ENCODE peak calls at places on chromosomes 16 and 17, in nine cellular contexts. D is CD8-positive, alpha-beta memory T cell; I is PC-3; H is SJSA1; T is small intestine; Q is endothelial cell of umbilical vein; B is GM23338; E is heart left ventricle; U is breast epithelium. F is an unnamed sample.
A peak's percentile ranks its signal among the peaks of the same experiment; 100 is the strongest.

GRCh38 chr17:63369233-63369632 is 76.9 kb downstream of the CYB561 start:
- DNase-seq in D (no peak), I (no peak), H (no peak), T (no peak), Q (no peak), B (no peak), E (no peak), U (no peak), F (no peak)

GRCh38 chr17:9272506-9272905 is 251.2 kb downstream of the NTN1 start:
- DNase-seq in D (no peak), I (no peak), H (no peak), T (no peak), Q (no peak), B (no peak), E (no peak), U (no peak), F (no peak)

GRCh38 chr17:1865252-1866037 is 35.6 kb downstream of the RPA1 start:
- DNase-seq in D (peak; percentile 63), I (peak; percentile 64), H (peak; percentile 22), T (peak; percentile 71), Q (peak; percentile 37), B (peak; percentile 69), E (no peak), U (no peak), F (peak; percentile 42)

GRCh38 chr16:50822671-50823070 is 80.8 kb downstream of the CYLD start:
- DNase-seq in D (no peak), I (no peak), H (no peak), T (no peak), Q (no peak), B (no peak), E (no peak), U (no peak), F (no peak)

GRCh38 chr17:64767269-64767997 is 105.3 kb upstream of the SMURF2 start:
- DNase-seq in D (no peak), I (no peak), H (no peak), T (no peak), Q (no peak), B (no peak), E (no peak), U (no peak), F (no peak)

GRCh38 chr17:61072648-61073047 is 327.0 kb upstream of the TBX2 start:
- DNase-seq in D (no peak), I (no peak), H (no peak), T (no peak), Q (no peak), B (peak; percentile 4), E (no peak), U (no peak), F (no peak)

GRCh38 chr16:5504028-5504758 is 406.6 kb upstream of the EEF2KMT start:
- DNase-seq in D (no peak), I (no peak), H (no peak), T (no peak), Q (no peak), B (no peak), E (peak; percentile 31), U (peak; percentile 48), F (no peak)

GRCh38 chr16:57999971-58000705 is at the start of gene ZNF319:
- DNase-seq in D (peak; percentile 51), I (no peak), H (peak; percentile 24), T (peak; percentile 16), Q (no peak), B (peak; percentile 44), E (no peak), U (no peak), F (no peak)

GRCh38 chr17:31673076-31673475 is 186.0 kb downstream of the COPRS start:
- DNase-seq in D (no peak), I (no peak), H (no peak), T (no peak), Q (no peak), B (no peak), E (no peak), U (no peak), F (no peak)

GRCh38 chr17:31674717-31675349 is 184.2 kb downstream of the COPRS start:
- DNase-seq in D (no peak), I (peak; percentile 75), H (no peak), T (no peak), Q (no peak), B (no peak), E (no peak), U (no peak), F (no peak)

GRCh38 chr17:31677036-31677435 is 182.0 kb downstream of the COPRS start:
- DNase-seq in D (no peak), I (no peak), H (no peak), T (no peak), Q (no peak), B (no peak), E (no peak), U (no peak), F (no peak)

GRCh38 chr17:31674305-31674704 is 184.7 kb downstream of the COPRS start:
- DNase-seq in D (no peak), I (peak; percentile 34), H (peak; percentile 30), T (no peak), Q (no peak), B (no peak), E (no peak), U (no peak), F (no peak)

DNA sequence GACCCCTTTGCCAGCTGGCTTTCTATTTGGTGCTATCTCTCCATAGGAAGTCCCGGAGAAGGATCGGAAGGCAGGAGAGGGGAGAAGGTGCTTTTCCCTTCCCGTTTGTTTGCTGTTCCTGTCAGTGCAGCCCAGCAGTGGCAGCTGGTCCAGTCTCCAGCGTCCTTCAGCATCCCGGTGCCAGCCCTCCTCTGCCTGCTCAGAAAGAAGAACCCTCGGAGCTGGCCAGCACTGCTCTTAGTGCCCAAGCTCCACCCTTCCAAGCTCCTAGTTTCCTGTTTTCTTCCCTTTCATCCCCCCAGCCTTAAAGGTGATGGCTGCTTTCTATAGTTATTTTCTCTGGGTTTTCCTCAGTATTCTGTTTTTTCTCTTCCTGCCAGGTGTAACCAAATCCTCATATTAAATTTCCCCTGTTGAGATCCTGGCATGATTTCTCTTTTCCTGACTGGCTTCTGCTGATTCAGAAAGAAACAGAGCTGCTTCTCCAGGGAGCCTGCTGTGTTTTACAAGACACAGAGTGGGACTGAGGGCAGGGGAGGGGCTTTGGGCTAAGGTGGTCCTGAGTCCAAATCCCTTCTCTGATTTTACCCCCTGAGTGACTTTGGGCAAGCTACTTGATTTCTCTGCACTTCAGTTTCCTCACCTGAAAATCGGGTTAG is 186.8 kb downstream of the COPRS start:
- DNase-seq in D (no peak), I (no peak), H (no peak), T (no peak), Q (no peak), B (no peak), E (no peak), U (no peak), F (no peak)
- H3K27ac ChIP-seq in D (no peak overlapping the region), I (no peak overlapping the region), H (no peak overlapping the region), T (no peak overlapping the region), Q (no peak overlapping the region), B (no peak overlapping the region), E (no peak overlapping the region), U (no peak overlapping the region), F (no peak overlapping the region)

GRCh38 chr17:44903012-44903685 is 3.9 kb upstream of the EFTUD2 start:
- DNase-seq in D (no peak), I (no peak), H (no peak), T (peak; percentile 50), Q (no peak), B (no peak), E (no peak), U (no peak), F (no peak)
- H3K4me1 ChIP-seq in D (peaks cover 12% of the 10 kb centered on the region), I (peaks cover 46% of the 10 kb centered on the region), H (peaks cover 69% of the 10 kb centered on the region), T (no peaks in the 10 kb centered on the region), Q (peaks cover 54% of the 10 kb centered on the region), B (peaks cover 10% of the 10 kb centered on the region), E (peaks cover 10% of the 10 kb centered on the region), U (no peaks in the 10 kb centered on the region), F (peaks cover 6% of the 10 kb centered on the region)

DNA sequence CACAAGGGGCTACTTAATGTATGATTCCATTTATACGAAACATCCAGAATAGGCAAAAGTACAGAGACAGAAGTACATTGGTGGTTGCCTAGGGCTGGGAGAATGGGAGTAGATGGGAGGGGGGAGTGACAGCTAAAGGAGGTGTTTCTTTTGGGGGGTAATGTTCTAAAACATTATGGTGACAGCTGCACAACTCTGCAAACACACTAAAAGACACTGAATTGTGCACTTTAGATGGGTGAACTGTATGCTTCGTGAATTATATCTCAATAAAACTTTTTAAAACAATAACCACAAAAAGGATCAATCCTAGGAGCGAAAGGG is 661 bp downstream of the LYRM9 start:
- DNase-seq in D (no peak), I (no peak), H (no peak), T (no peak), Q (peak; percentile 5), B (no peak), E (no peak), U (no peak), F (peak; percentile 2)
- H3K4me3 ChIP-seq in D (peak overlapping the region; percentile 73), I (peak overlapping the region; percentile 70), H (peak overlapping the region; percentile 54), T (peak overlapping the region; percentile 55), Q (peak overlapping the region; percentile 61), B (peak overlapping the region; percentile 58), E (peak overlapping the region; percentile 63), U (peak overlapping the region; percentile 78), F (peak overlapping the region; percentile 80)

GRCh38 chr17:19386276-19386863 is 620 bp downstream of the MFAP4 start:
- DNase-seq in D (peak; percentile 44), I (peak; percentile 81), H (peak; percentile 18), T (no peak), Q (no peak), B (peak; percentile 28), E (peak; percentile 81), U (no peak), F (no peak)

GRCh38 chr17:19382581-19383444 is 4.2 kb downstream of the MFAP4 start:
- DNase-seq in D (peak; percentile 38), I (no peak), H (no peak), T (no peak), Q (no peak), B (no peak), E (peak; percentile 15), U (no peak), F (no peak)

GRCh38 chr17:19381741-19382444 is 3.6 kb downstream of the MAPK7 start:
- DNase-seq in D (peak; percentile 46), I (no peak), H (no peak), T (no peak), Q (no peak), B (no peak), E (no peak), U (no peak), F (no peak)

GRCh38 chr17:19384723-19385391 is 2.1 kb downstream of the MFAP4 start:
- DNase-seq in D (peak; percentile 42), I (no peak), H (no peak), T (no peak), Q (no peak), B (peak; percentile 29), E (peak; percentile 87), U (peak; percentile 89), F (no peak)

DNA sequence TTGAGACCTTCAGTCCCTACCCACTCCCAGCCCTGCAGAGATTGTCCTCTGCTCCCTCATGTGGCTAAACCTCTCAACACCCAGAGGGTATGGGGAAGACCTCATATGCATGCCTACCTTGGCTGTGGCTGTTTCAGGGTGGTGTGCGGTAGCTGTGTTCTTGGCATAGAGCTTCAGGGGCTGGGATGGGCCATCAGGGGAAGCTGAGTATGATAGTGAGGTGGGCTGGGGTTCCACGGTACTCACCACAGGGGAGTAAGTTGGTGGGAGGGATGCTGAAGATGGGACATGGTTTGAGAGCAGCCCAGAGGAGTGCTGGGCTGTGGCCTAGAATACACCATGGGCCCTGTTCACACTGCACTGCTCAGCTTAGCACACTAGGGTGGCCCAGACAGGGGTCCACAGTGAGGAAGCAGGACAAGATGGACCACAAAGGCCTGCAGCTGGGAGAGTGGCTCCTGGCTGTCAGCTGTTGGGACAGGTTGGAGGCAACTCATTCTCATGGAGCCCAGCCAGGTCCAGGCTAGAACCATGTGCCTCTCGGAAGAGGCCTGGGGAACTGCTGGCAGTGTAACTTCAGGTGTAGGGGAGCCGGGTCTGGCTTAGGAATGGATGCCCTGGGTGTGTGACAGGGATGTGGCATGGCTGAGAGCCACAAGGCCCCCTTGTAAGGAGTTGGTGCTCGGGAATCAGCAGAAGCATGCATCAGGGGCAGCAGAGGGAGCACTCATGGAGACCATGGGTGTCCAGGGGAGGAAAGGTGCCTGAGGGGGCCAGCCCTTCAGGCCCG is 3.1 kb downstream of the MFAP4 start:
- DNase-seq in D (peak; percentile 35), I (no peak), H (no peak), T (no peak), Q (no peak), B (no peak), E (peak; percentile 56), U (no peak), F (no peak)
- H3K27ac ChIP-seq in D (no peak overlapping the region), I (no peak overlapping the region), H (no peak overlapping the region), T (peak overlapping the region; percentile 82), Q (no peak overlapping the region), B (no peak overlapping the region), E (peak overlapping the region; percentile 73), U (peak overlapping the region; percentile 98), F (no peak overlapping the region)